ENCODE peak calls at places on chromosomes 1 and 21, in nine cellular contexts. One of them, this sample, is unnamed.

GRCh38 chr1:109399326-109399957 is 1.7 kb upstream of the SORT1 start:
- DNase-seq in fibroblast of the aortic adventitia: peak
- DNase-seq in cardiac muscle cell: peak
- DNase-seq in progenitor cell of endocrine pancreas: no peak
- DNase-seq in stimulated activated CD4-positive, alpha-beta T cell treated with anti-CD3 and anti-CD28 coated beads, Interleukin-12 subunit alpha, Interleukin-12 subunit beta, amount 100 ng/mL, for 48 hours: no peak
- DNase-seq in fibroblast of mammary gland: peak
- DNase-seq in HCEC 1CT: peak
- DNase-seq in BJ: no peak
- DNase-seq in astrocyte of the spinal cord: peak
- DNase-seq in this sample: peak

GRCh38 chr1:25500694-25501093 is 42.7 kb upstream of the LDLRAP1 start:
- DNase-seq in fibroblast of the aortic adventitia: peak
- DNase-seq in cardiac muscle cell: peak
- DNase-seq in progenitor cell of endocrine pancreas: no peak
- DNase-seq in stimulated activated CD4-positive, alpha-beta T cell treated with anti-CD3 and anti-CD28 coated beads, Interleukin-12 subunit alpha, Interleukin-12 subunit beta, amount 100 ng/mL, for 48 hours: no peak
- DNase-seq in fibroblast of mammary gland: peak
- DNase-seq in HCEC 1CT: no peak
- DNase-seq in BJ: no peak
- DNase-seq in astrocyte of the spinal cord: no peak
- DNase-seq in this sample: no peak

GRCh38 chr1:240306673-240307072 is 215.0 kb downstream of the FMN2 start:
- DNase-seq in fibroblast of the aortic adventitia: peak
- DNase-seq in cardiac muscle cell: no peak
- DNase-seq in progenitor cell of endocrine pancreas: no peak
- DNase-seq in stimulated activated CD4-positive, alpha-beta T cell treated with anti-CD3 and anti-CD28 coated beads, Interleukin-12 subunit alpha, Interleukin-12 subunit beta, amount 100 ng/mL, for 48 hours: no peak
- DNase-seq in fibroblast of mammary gland: peak
- DNase-seq in HCEC 1CT: peak
- DNase-seq in BJ: no peak
- DNase-seq in astrocyte of the spinal cord: peak
- DNase-seq in this sample: no peak

GRCh38 chr1:16082283-16083038 is 9.0 kb upstream of the FAM131C start:
- DNase-seq in fibroblast of the aortic adventitia: peak
- DNase-seq in cardiac muscle cell: peak
- DNase-seq in progenitor cell of endocrine pancreas: peak
- DNase-seq in stimulated activated CD4-positive, alpha-beta T cell treated with anti-CD3 and anti-CD28 coated beads, Interleukin-12 subunit alpha, Interleukin-12 subunit beta, amount 100 ng/mL, for 48 hours: peak
- DNase-seq in fibroblast of mammary gland: peak
- DNase-seq in HCEC 1CT: peak
- DNase-seq in BJ: no peak
- DNase-seq in astrocyte of the spinal cord: peak
- DNase-seq in this sample: no peak

GRCh38 chr1:39321979-39322378 is 117.5 kb downstream of the MACF1 start:
- DNase-seq in fibroblast of the aortic adventitia: no peak
- DNase-seq in cardiac muscle cell: no peak
- DNase-seq in progenitor cell of endocrine pancreas: no peak
- DNase-seq in stimulated activated CD4-positive, alpha-beta T cell treated with anti-CD3 and anti-CD28 coated beads, Interleukin-12 subunit alpha, Interleukin-12 subunit beta, amount 100 ng/mL, for 48 hours: no peak
- DNase-seq in fibroblast of mammary gland: no peak
- DNase-seq in HCEC 1CT: no peak
- DNase-seq in BJ: no peak
- DNase-seq in astrocyte of the spinal cord: no peak
- DNase-seq in this sample: no peak

GRCh38 chr1:19154876-19155275 is 55.2 kb downstream of the UBR4 start:
- DNase-seq in fibroblast of the aortic adventitia: no peak
- DNase-seq in cardiac muscle cell: no peak
- DNase-seq in progenitor cell of endocrine pancreas: no peak
- DNase-seq in stimulated activated CD4-positive, alpha-beta T cell treated with anti-CD3 and anti-CD28 coated beads, Interleukin-12 subunit alpha, Interleukin-12 subunit beta, amount 100 ng/mL, for 48 hours: no peak
- DNase-seq in fibroblast of mammary gland: no peak
- DNase-seq in HCEC 1CT: no peak
- DNase-seq in BJ: no peak
- DNase-seq in astrocyte of the spinal cord: no peak
- DNase-seq in this sample: no peak

GRCh38 chr21:33751120-33751519 is 108.8 kb downstream of the ITSN1 start:
- DNase-seq in fibroblast of the aortic adventitia: peak
- DNase-seq in cardiac muscle cell: peak
- DNase-seq in progenitor cell of endocrine pancreas: no peak
- DNase-seq in stimulated activated CD4-positive, alpha-beta T cell treated with anti-CD3 and anti-CD28 coated beads, Interleukin-12 subunit alpha, Interleukin-12 subunit beta, amount 100 ng/mL, for 48 hours: no peak
- DNase-seq in fibroblast of mammary gland: peak
- DNase-seq in HCEC 1CT: no peak
- DNase-seq in BJ: no peak
- DNase-seq in astrocyte of the spinal cord: no peak
- DNase-seq in this sample: no peak

GRCh38 chr1:56301791-56302190 is 277.6 kb downstream of the PLPP3 start:
- DNase-seq in fibroblast of the aortic adventitia: peak
- DNase-seq in cardiac muscle cell: peak
- DNase-seq in progenitor cell of endocrine pancreas: no peak
- DNase-seq in stimulated activated CD4-positive, alpha-beta T cell treated with anti-CD3 and anti-CD28 coated beads, Interleukin-12 subunit alpha, Interleukin-12 subunit beta, amount 100 ng/mL, for 48 hours: no peak
- DNase-seq in fibroblast of mammary gland: peak
- DNase-seq in HCEC 1CT: peak
- DNase-seq in BJ: peak
- DNase-seq in astrocyte of the spinal cord: peak
- DNase-seq in this sample: no peak

GRCh38 chr21:33286600-33287456 is 20.7 kb downstream of the IL10RB start:
- DNase-seq in fibroblast of the aortic adventitia: peak
- DNase-seq in cardiac muscle cell: peak
- DNase-seq in progenitor cell of endocrine pancreas: no peak
- DNase-seq in stimulated activated CD4-positive, alpha-beta T cell treated with anti-CD3 and anti-CD28 coated beads, Interleukin-12 subunit alpha, Interleukin-12 subunit beta, amount 100 ng/mL, for 48 hours: no peak
- DNase-seq in fibroblast of mammary gland: peak
- DNase-seq in HCEC 1CT: peak
- DNase-seq in BJ: no peak
- DNase-seq in astrocyte of the spinal cord: peak
- DNase-seq in this sample: no peak

GRCh38 chr1:16018749-16019515 is 1.1 kb upstream of the HSPB7 start:
- DNase-seq in fibroblast of the aortic adventitia: no peak
- DNase-seq in cardiac muscle cell: no peak
- DNase-seq in progenitor cell of endocrine pancreas: no peak
- DNase-seq in stimulated activated CD4-positive, alpha-beta T cell treated with anti-CD3 and anti-CD28 coated beads, Interleukin-12 subunit alpha, Interleukin-12 subunit beta, amount 100 ng/mL, for 48 hours: no peak
- DNase-seq in fibroblast of mammary gland: no peak
- DNase-seq in HCEC 1CT: no peak
- DNase-seq in BJ: no peak
- DNase-seq in astrocyte of the spinal cord: no peak
- DNase-seq in this sample: no peak

GRCh38 chr1:81452693-81453344 is 347.9 kb upstream of the ADGRL2 start:
- DNase-seq in fibroblast of the aortic adventitia: no peak
- DNase-seq in cardiac muscle cell: no peak
- DNase-seq in progenitor cell of endocrine pancreas: no peak
- DNase-seq in stimulated activated CD4-positive, alpha-beta T cell treated with anti-CD3 and anti-CD28 coated beads, Interleukin-12 subunit alpha, Interleukin-12 subunit beta, amount 100 ng/mL, for 48 hours: no peak
- DNase-seq in fibroblast of mammary gland: no peak
- DNase-seq in HCEC 1CT: no peak
- DNase-seq in BJ: no peak
- DNase-seq in astrocyte of the spinal cord: no peak
- DNase-seq in this sample: no peak

GRCh38 chr1:170078610-170079189 is 4.2 kb upstream of the KIFAP3 start:
- DNase-seq in fibroblast of the aortic adventitia: no peak
- DNase-seq in cardiac muscle cell: no peak
- DNase-seq in progenitor cell of endocrine pancreas: no peak
- DNase-seq in stimulated activated CD4-positive, alpha-beta T cell treated with anti-CD3 and anti-CD28 coated beads, Interleukin-12 subunit alpha, Interleukin-12 subunit beta, amount 100 ng/mL, for 48 hours: no peak
- DNase-seq in fibroblast of mammary gland: no peak
- DNase-seq in HCEC 1CT: no peak
- DNase-seq in BJ: no peak
- DNase-seq in astrocyte of the spinal cord: no peak
- DNase-seq in this sample: no peak

GRCh38 chr1:153790282-153790995 is 15.2 kb downstream of the SLC27A3 start:
- DNase-seq in fibroblast of the aortic adventitia: peak
- DNase-seq in cardiac muscle cell: peak
- DNase-seq in progenitor cell of endocrine pancreas: no peak
- DNase-seq in stimulated activated CD4-positive, alpha-beta T cell treated with anti-CD3 and anti-CD28 coated beads, Interleukin-12 subunit alpha, Interleukin-12 subunit beta, amount 100 ng/mL, for 48 hours: no peak
- DNase-seq in fibroblast of mammary gland: peak
- DNase-seq in HCEC 1CT: peak
- DNase-seq in BJ: peak
- DNase-seq in astrocyte of the spinal cord: peak
- DNase-seq in this sample: peak

GRCh38 chr1:200949626-200950025 is 54.9 kb downstream of the INAVA start:
- DNase-seq in fibroblast of the aortic adventitia: no peak
- DNase-seq in cardiac muscle cell: no peak
- DNase-seq in progenitor cell of endocrine pancreas: no peak
- DNase-seq in stimulated activated CD4-positive, alpha-beta T cell treated with anti-CD3 and anti-CD28 coated beads, Interleukin-12 subunit alpha, Interleukin-12 subunit beta, amount 100 ng/mL, for 48 hours: no peak
- DNase-seq in fibroblast of mammary gland: no peak
- DNase-seq in HCEC 1CT: no peak
- DNase-seq in BJ: no peak
- DNase-seq in astrocyte of the spinal cord: no peak
- DNase-seq in this sample: no peak

GRCh38 chr1:197017558-197018146 is 40.3 kb downstream of the CFHR5 start:
- DNase-seq in fibroblast of the aortic adventitia: no peak
- DNase-seq in cardiac muscle cell: peak
- DNase-seq in progenitor cell of endocrine pancreas: no peak
- DNase-seq in stimulated activated CD4-positive, alpha-beta T cell treated with anti-CD3 and anti-CD28 coated beads, Interleukin-12 subunit alpha, Interleukin-12 subunit beta, amount 100 ng/mL, for 48 hours: no peak
- DNase-seq in fibroblast of mammary gland: no peak
- DNase-seq in HCEC 1CT: no peak
- DNase-seq in BJ: no peak
- DNase-seq in astrocyte of the spinal cord: no peak
- DNase-seq in this sample: peak

GRCh38 chr1:112793631-112794565 is 78.8 kb upstream of the PPM1J start:
- DNase-seq in fibroblast of the aortic adventitia: peak
- DNase-seq in cardiac muscle cell: peak
- DNase-seq in progenitor cell of endocrine pancreas: no peak
- DNase-seq in stimulated activated CD4-positive, alpha-beta T cell treated with anti-CD3 and anti-CD28 coated beads, Interleukin-12 subunit alpha, Interleukin-12 subunit beta, amount 100 ng/mL, for 48 hours: no peak
- DNase-seq in fibroblast of mammary gland: no peak
- DNase-seq in HCEC 1CT: no peak
- DNase-seq in BJ: no peak
- DNase-seq in astrocyte of the spinal cord: no peak
- DNase-seq in this sample: no peak

GRCh38 chr21:38699048-38699447 is 106.7 kb upstream of the ETS2 start:
- DNase-seq in fibroblast of the aortic adventitia: no peak
- DNase-seq in cardiac muscle cell: no peak
- DNase-seq in progenitor cell of endocrine pancreas: no peak
- DNase-seq in stimulated activated CD4-positive, alpha-beta T cell treated with anti-CD3 and anti-CD28 coated beads, Interleukin-12 subunit alpha, Interleukin-12 subunit beta, amount 100 ng/mL, for 48 hours: no peak
- DNase-seq in fibroblast of mammary gland: no peak
- DNase-seq in HCEC 1CT: no peak
- DNase-seq in BJ: no peak
- DNase-seq in astrocyte of the spinal cord: no peak
- DNase-seq in this sample: no peak

GRCh38 chr1:154483941-154484803 is 17.8 kb upstream of the TDRD10 start:
- DNase-seq in fibroblast of the aortic adventitia: peak
- DNase-seq in cardiac muscle cell: peak
- DNase-seq in progenitor cell of endocrine pancreas: no peak
- DNase-seq in stimulated activated CD4-positive, alpha-beta T cell treated with anti-CD3 and anti-CD28 coated beads, Interleukin-12 subunit alpha, Interleukin-12 subunit beta, amount 100 ng/mL, for 48 hours: no peak
- DNase-seq in fibroblast of mammary gland: peak
- DNase-seq in HCEC 1CT: no peak
- DNase-seq in BJ: no peak
- DNase-seq in astrocyte of the spinal cord: peak
- DNase-seq in this sample: no peak

GRCh38 chr1:226064168-226064815 is 1.8 kb downstream of the H3-3A start:
- DNase-seq in fibroblast of the aortic adventitia: peak
- DNase-seq in cardiac muscle cell: no peak
- DNase-seq in progenitor cell of endocrine pancreas: no peak
- DNase-seq in stimulated activated CD4-positive, alpha-beta T cell treated with anti-CD3 and anti-CD28 coated beads, Interleukin-12 subunit alpha, Interleukin-12 subunit beta, amount 100 ng/mL, for 48 hours: no peak
- DNase-seq in fibroblast of mammary gland: peak
- DNase-seq in HCEC 1CT: no peak
- DNase-seq in BJ: no peak
- DNase-seq in astrocyte of the spinal cord: peak
- DNase-seq in this sample: peak

GRCh38 chr1:21665711-21666571 is 3.2 kb downstream of the RAP1GAP start:
- DNase-seq in fibroblast of the aortic adventitia: peak
- DNase-seq in cardiac muscle cell: no peak
- DNase-seq in progenitor cell of endocrine pancreas: no peak
- DNase-seq in stimulated activated CD4-positive, alpha-beta T cell treated with anti-CD3 and anti-CD28 coated beads, Interleukin-12 subunit alpha, Interleukin-12 subunit beta, amount 100 ng/mL, for 48 hours: no peak
- DNase-seq in fibroblast of mammary gland: peak
- DNase-seq in HCEC 1CT: no peak
- DNase-seq in BJ: no peak
- DNase-seq in astrocyte of the spinal cord: no peak
- DNase-seq in this sample: no peak

This sample was measured in GF-D8.